ENCODE peak calls at places on chromosomes 2 and 18, in four cellular contexts. J is HepG2, S is K562, G is GM12878. Y is an unnamed sample.

GRCh38 chr18:32049393-32050161 is 31.0 kb downstream of the RNF125 start:
- DNase-seq in J (no peak), S (no peak), G (no peak), Y (no peak)

GRCh38 chr2:120759543-120760331 is 24.1 kb downstream of the GLI2 start:
- DNase-seq in J (no peak), S (no peak), G (no peak), Y (no peak)

GRCh38 chr2:83742117-83742782 is 716.8 kb downstream of the SUCLG1 start:
- DNase-seq in J (no peak), S (no peak), G (no peak), Y (no peak)

GRCh38 chr18:14947482-14948162 is 199.7 kb downstream of the ANKRD30B start:
- DNase-seq in J (no peak), S (no peak), G (no peak), Y (no peak)

GRCh38 chr2:158100411-158100810 is 1.3 kb upstream of the UPP2 start:
- DNase-seq in J (no peak), S (no peak), G (no peak), Y (no peak)

GRCh38 chr18:77361382-77361781 is 111.7 kb downstream of the GALR1 start:
- DNase-seq in J (no peak), S (no peak), G (no peak), Y (no peak)

GRCh38 chr2:57855207-57855606 is 191.4 kb upstream of the VRK2 start:
- DNase-seq in J (no peak), S (no peak), G (no peak), Y (no peak)

GRCh38 chr18:27581261-27581904 is 396.3 kb upstream of the CHST9 start:
- DNase-seq in J (no peak), S (no peak), G (no peak), Y (no peak)

GRCh38 chr2:44918095-44918775 is 23.3 kb upstream of the SIX3 start:
- DNase-seq in J (no peak), S (no peak), G (peak; percentile 15), Y (no peak)

GRCh38 chr2:156341482-156342251 is 9.1 kb upstream of the NR4A2 start:
- DNase-seq in J (peak; percentile 52), S (peak; percentile 90), G (peak; percentile 89), Y (peak; percentile 56)

GRCh38 chr2:44751754-44752479 is 189.6 kb upstream of the SIX3 start:
- DNase-seq in J (no peak), S (peak; percentile 11), G (no peak), Y (no peak)

DNA sequence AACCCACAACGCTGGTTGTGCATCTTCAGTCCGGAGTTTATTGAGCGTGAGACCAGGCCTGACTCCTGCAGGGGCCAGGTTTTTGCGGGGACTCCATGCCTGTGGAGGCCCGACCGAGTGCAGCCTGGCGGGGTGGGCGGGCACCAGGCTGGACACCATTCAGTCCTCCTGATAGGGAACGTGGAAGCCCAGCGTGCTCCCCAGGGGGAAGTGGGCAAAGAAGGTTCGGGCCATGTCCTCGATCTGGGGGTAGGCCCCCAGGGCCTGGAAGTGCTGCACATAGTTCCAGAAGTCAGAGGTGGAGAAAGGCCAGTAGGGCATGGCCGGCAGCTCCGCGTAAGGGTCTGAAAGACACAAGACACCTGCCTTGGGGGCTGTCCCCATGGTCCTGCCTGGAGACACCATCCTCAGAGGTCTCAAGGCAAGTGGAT is 1.4 kb downstream of the OTOS start:
- DNase-seq in J (no peak), S (no peak), G (no peak), Y (no peak)
- TF ChIP-seq FOXM1 in J (no peak), S (no peak), G (no peak), Y (no peak)

GRCh38 chr2:101253013-101253712 is 477 bp downstream of the CNOT11 start:
- DNase-seq in J (no peak), S (no peak), G (no peak), Y (peak; percentile 55)
- TF ChIP-seq SP1 in J (no peak), S (no peak), G (no peak), Y (no peak)

GRCh38 chr2:10765461-10765860 is 44.0 kb downstream of the ATP6V1C2 start:
- DNase-seq in J (no peak), S (no peak), G (no peak), Y (no peak)

GRCh38 chr2:10764896-10765295 is 43.5 kb downstream of the ATP6V1C2 start:
- DNase-seq in J (no peak), S (no peak), G (no peak), Y (no peak)

GRCh38 chr2:10765914-10766313 is 44.5 kb downstream of the ATP6V1C2 start:
- DNase-seq in J (no peak), S (no peak), G (no peak), Y (no peak)

GRCh38 chr2:10770956-10771750 is 41.4 kb downstream of the PDIA6 start:
- DNase-seq in J (no peak), S (no peak), G (no peak), Y (no peak)

DNA sequence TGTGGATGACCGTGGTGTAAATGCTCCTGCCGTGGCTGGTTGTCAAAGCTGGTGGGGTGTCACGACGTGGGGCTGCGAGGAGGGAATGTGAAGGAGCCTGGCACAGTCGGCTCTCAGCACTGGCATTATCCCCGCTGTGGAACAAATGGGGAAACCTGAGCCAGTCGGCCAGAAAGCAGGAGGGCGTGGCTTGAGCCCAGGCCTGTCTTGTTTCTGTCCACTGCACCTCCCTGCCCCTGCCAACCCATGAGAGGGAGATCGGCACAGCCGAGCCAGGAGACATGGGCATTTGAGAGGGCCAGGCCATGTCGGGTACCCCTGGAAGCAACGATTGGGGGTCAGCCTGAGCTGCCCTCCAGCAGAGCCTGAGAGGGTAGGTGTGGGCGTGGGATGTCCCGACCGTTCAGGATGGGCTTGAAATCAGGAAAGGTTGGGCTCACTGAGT is 44.5 kb downstream of the PDIA6 start:
- DNase-seq in J (no peak), S (no peak), G (no peak), Y (no peak)
- TF ChIP-seq FOXM1 in J (no peak), S (no peak), G (no peak), Y (no peak)

DNA sequence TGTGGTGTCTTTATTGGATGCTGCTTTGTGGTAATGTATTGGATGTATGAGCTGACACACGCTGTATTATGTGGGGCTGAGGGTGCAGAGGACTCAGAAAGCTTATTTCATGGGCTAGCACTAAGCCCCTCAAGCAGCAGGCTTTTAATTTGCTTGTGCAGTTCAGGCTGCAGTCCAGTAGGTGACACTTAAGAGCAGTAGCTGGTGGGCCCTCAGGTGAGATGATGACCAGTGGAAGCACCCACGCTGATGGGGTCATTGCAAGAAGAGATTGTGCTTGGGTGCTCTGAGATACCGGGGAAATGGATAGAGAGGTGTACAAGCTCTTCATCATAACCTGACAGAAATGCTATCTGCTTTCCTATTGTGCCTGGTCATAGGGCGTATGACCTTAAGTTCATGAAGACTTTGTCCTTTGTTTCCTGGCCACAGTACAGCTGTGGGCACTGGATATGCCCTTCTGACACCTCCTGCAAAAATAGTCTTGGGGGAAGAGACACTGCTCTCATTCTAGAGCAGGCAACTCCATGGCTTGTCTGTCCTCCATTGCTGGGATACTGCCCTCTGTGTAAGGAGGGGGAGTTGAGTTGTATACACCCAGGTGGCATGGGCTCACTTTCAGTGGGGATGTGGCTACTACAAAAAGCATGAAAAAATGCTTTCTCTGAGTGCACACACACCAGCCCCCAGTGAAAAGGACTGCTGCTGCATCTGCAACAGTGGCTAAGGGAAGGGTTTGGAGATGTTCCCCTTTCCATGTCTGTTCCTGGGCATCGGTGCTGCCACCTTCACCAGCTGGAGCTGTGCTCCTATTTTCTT is 205.7 kb upstream of the ZSWIM2 start:
- DNase-seq in J (peak; percentile 19), S (no peak), G (no peak), Y (peak; percentile 13)
- TF ChIP-seq SP1 in J (no peak), S (no peak), G (no peak), Y (no peak)

GRCh38 chr2:105138643-105139042 is 100.8 kb downstream of the MRPS9 start:
- DNase-seq in J (no peak), S (no peak), G (no peak), Y (no peak)

GRCh38 chr2:105142239-105142638 is 99.3 kb upstream of the GPR45 start:
- DNase-seq in J (no peak), S (no peak), G (no peak), Y (no peak)

GRCh38 chr2:105139556-105140236 is 101.8 kb downstream of the MRPS9 start:
- DNase-seq in J (no peak), S (no peak), G (no peak), Y (no peak)

GRCh38 chr2:105141099-105141614 is 100.4 kb upstream of the GPR45 start:
- DNase-seq in J (no peak), S (no peak), G (no peak), Y (no peak)

GRCh38 chr2:105140237-105140568 is 101.3 kb upstream of the GPR45 start:
- DNase-seq in J (no peak), S (no peak), G (no peak), Y (no peak)
- TF ChIP-seq FOXM1 in J (no peak), S (no peak), G (no peak), Y (no peak)

GRCh38 chr2:122643725-122644329 is 888.4 kb downstream of the TSN start:
- DNase-seq in J (no peak), S (no peak), G (no peak), Y (no peak)
- TF ChIP-seq SP1 in J (no peak), S (no peak), G (no peak), Y (no peak)

GRCh38 chr2:173151671-173152398 is 76.2 kb downstream of the MAP3K20 start:
- DNase-seq in J (no peak), S (no peak), G (no peak), Y (no peak)
- TF ChIP-seq FOXM1 in J (no peak), S (no peak), G (no peak), Y (no peak)

GRCh38 chr2:235951980-235952379 is 216.2 kb downstream of the GBX2 start:
- DNase-seq in J (no peak), S (no peak), G (no peak), Y (no peak)
- TF ChIP-seq SP1 in J (no peak), S (no peak), G (no peak), Y (no peak)

DNA sequence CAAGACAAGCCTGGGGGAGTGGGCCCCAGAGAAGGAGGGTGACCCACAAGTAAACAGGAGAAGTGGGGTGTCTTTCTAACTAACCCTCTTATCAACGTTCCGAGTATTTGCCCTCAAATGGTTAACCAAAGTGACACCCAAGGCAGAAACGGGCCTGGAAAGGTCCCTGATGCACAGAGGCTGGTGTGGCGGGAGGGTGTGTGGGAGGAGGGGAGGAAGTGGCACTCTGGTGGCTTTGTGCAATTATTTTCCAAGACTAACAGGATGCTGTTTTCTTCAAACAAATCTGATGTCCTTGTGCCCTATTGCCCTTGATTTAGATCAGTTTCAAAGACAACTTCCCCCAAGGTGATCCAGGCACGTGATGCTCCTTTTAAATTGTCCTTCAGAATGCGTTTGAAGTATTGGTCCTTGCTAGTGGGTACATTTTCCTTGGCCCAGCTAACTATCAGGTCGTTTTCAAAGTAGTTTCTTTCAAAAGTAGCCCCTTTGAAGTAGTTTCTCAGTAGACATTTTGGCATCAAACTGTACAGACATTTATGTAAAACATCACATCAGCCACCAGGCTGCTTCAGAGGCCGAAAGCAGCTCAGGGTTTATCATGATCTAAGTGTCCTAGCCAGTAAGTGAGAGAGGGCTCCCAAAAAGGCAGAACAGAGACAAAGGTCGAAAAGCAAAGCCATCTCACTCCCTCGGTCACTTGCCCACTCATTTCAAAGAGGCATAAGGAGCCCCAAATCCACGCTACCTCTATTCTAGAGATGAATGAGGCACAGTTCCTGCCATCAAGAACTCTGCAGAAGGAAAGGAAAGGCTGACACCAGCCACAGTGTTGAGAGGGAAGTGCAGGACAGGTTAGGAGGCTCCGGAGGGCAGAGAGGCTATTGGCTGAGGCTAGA is 371.1 kb upstream of the ID2 start:
- DNase-seq in J (no peak), S (no peak), G (no peak), Y (no peak)
- TF ChIP-seq FOXM1 in J (no peak), S (no peak), G (no peak), Y (no peak)